ENCODE peak calls at places on chromosomes 7 and 10, in five cellular contexts. Y, F, J, C and N are unnamed samples.

GRCh38 chr10:100890696-100891271 is 22.0 kb upstream of the SLF2 start:
- DNase-seq in Y (no peak), F (no peak), J (peak), C (peak), N (no peak)

GRCh38 chr7:28178537-28178936 is 2.1 kb downstream of the JAZF1 start:
- DNase-seq in Y (no peak), F (no peak), J (no peak), C (no peak), N (no peak)

GRCh38 chr7:25361863-25362262 is 133.6 kb upstream of the NPVF start:
- DNase-seq in Y (no peak), F (no peak), J (no peak), C (no peak), N (no peak)

GRCh38 chr7:26700893-26701292 is 163.5 kb downstream of the SKAP2 start:
- DNase-seq in Y (no peak), F (no peak), J (no peak), C (no peak), N (no peak)

GRCh38 chr7:50502001-50502684 is 52.0 kb upstream of the FIGNL1 start:
- DNase-seq in Y (peak), F (no peak), J (no peak), C (no peak), N (peak)

GRCh38 chr10:5589071-5589962 is 64.6 kb downstream of the CALML3 start:
- DNase-seq in Y (no peak), F (peak), J (no peak), C (no peak), N (no peak)

GRCh38 chr10:75987610-75988009 is 556.2 kb downstream of the LRMDA start:
- DNase-seq in Y (no peak), F (no peak), J (no peak), C (no peak), N (no peak)

GRCh38 chr10:43252785-43253341 is 14.0 kb downstream of the RASGEF1A start:
- DNase-seq in Y (peak), F (no peak), J (no peak), C (no peak), N (peak)

GRCh38 chr7:152537639-152538038 is 101.8 kb upstream of the KMT2C start:
- DNase-seq in Y (no peak), F (no peak), J (no peak), C (no peak), N (no peak)

DNA sequence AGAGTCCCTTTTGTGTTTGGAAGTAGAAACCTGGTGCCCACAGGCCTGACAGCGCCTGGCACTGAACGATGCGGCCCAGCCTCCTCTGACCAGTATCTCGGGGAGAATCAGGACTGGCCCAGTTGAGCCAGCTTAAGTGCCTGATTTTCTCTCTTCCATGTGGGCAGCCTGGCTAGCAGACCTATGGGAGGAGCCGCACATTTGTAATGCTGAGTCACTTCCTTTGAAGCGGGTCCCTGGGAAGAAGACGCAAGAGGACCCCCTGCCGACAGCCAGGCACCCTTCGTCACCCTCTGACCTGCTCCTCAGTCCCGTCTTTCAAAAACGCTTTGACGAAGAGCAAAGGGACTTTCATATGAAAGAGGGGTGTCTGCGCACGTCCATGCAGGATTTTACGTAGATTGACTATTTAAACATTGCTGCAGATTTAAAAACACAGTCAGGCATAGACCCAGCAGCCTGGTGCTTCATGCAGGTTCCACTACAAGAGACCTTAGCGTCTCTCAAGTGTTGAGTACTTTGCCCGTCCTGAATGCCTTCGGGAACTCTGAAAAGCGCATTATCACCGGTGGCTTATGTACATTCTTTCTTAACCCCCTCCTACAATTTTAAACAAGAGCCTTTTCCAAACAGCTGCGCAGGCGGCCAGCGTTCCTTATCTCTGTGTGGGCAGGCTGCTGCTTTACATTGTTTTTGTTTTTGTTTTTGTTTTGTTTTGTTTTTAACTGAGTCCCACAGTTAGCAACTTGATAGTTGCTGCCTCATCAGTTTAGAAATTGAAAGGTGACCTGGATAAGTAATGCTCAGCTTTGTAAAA is 36.5 kb upstream of the AP5Z1 start:
- DNase-seq in Y (peak), F (peak), J (peak), C (peak), N (no peak)
- TF ChIP-seq POLR2A in Y (no peak), F (no peak), J (no peak), C (peak), N (no peak)

GRCh38 chr10:108031505-108031904 is 867.0 kb upstream of the SORCS1 start:
- DNase-seq in Y (no peak), F (no peak), J (no peak), C (no peak), N (no peak)

GRCh38 chr10:108037061-108037460 is 872.6 kb upstream of the SORCS1 start:
- DNase-seq in Y (no peak), F (no peak), J (no peak), C (no peak), N (no peak)

GRCh38 chr10:108034808-108035207 is 870.3 kb upstream of the SORCS1 start:
- DNase-seq in Y (no peak), F (no peak), J (no peak), C (no peak), N (no peak)

GRCh38 chr10:108039821-108040584 is 875.5 kb upstream of the SORCS1 start:
- DNase-seq in Y (no peak), F (no peak), J (no peak), C (no peak), N (no peak)

GRCh38 chr10:108036298-108036697 is 871.8 kb upstream of the SORCS1 start:
- DNase-seq in Y (no peak), F (no peak), J (no peak), C (no peak), N (no peak)
- H3K27ac ChIP-seq in Y (no peak), F (no peak), J (no peak), C (no peak), N (no peak)

DNA sequence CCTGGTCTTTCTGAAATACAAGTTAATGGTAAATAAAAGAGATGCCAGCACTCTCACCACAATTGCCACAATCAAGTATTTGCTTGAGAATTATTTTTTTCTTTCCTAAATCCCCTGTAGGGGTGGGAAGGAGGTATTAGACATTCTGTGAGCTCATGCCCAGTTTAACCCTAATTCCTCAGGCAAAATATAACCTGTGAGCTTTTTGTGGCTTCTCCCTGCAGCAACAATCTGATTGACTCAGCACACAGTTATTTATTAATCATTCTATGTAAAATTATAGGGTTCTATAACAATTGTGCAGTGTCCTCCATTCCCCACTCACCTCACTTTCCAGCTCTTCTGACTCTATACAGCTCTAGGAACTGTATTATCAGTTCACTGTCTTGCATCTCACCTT is 66.3 kb downstream of the GLI3 start:
- DNase-seq in Y (no peak), F (no peak), J (no peak), C (no peak), N (no peak)
- TF ChIP-seq POLR2A in Y (no peak), F (no peak), J (no peak), C (no peak), N (no peak)

GRCh38 chr7:128219646-128220045 is 21.4 kb upstream of the LEP start:
- DNase-seq in Y (no peak), F (no peak), J (no peak), C (no peak), N (no peak)
- H3K27ac ChIP-seq in Y (no peak), F (no peak), J (no peak), C (no peak), N (no peak)

GRCh38 chr10:80163741-80164341 is 31.3 kb downstream of the PLAC9 start:
- DNase-seq in Y (no peak), F (no peak), J (no peak), C (no peak), N (no peak)
- TF ChIP-seq POLR2A in Y (no peak), F (no peak), J (no peak), C (no peak), N (no peak)

GRCh38 chr7:111802194-111802785 is 240.0 kb upstream of the IMMP2L start:
- DNase-seq in Y (no peak), F (no peak), J (no peak), C (no peak), N (no peak)
- H3K27ac ChIP-seq in Y (no peak), F (no peak), J (no peak), C (no peak), N (no peak)